ENCODE peak calls at places on chromosomes 7 and 10, in ten cellular contexts. O is IMR-90, F is upper lobe of right lung, V is GM23248, G is suprapubic skin, E is tibial nerve, J is PC-9, W is PC-3, Q is kidney, X is SJSA1. M is an unnamed sample.

GRCh38 chr10:118496525-118496924 is 98.9 kb downstream of the PRLHR start:
- DNase-seq in O (no peak), F (no peak), V (no peak), G (no peak), E (no peak), J (no peak), W (no peak), Q (no peak), X (no peak), M (no peak)

GRCh38 chr10:67878133-67878532 is 6.3 kb upstream of the SIRT1 start:
- DNase-seq in O (no peak), F (no peak), V (no peak), G (no peak), E (no peak), J (no peak), W (no peak), Q (no peak), X (no peak), M (no peak)

GRCh38 chr7:28669329-28669728 is 257.0 kb downstream of the CREB5 start:
- DNase-seq in O (no peak), F (no peak), V (no peak), G (no peak), E (no peak), J (no peak), W (no peak), Q (no peak), X (no peak), M (no peak)

GRCh38 chr7:128830231-128831177 is at the start of gene FLNC:
- DNase-seq in O (peak; percentile 71), F (peak; percentile 69), V (peak; percentile 88), G (peak; percentile 77), E (no peak), J (no peak), W (peak; percentile 44), Q (peak; percentile 86), X (peak; percentile 63), M (peak; percentile 30)

GRCh38 chr7:2823124-2823523 is 21.0 kb downstream of the GNA12 start:
- DNase-seq in O (no peak), F (no peak), V (no peak), G (no peak), E (no peak), J (no peak), W (no peak), Q (no peak), X (no peak), M (no peak)

GRCh38 chr7:107658467-107658866 is 2.2 kb upstream of the SLC26A4 start:
- DNase-seq in O (no peak), F (no peak), V (no peak), G (no peak), E (no peak), J (no peak), W (no peak), Q (no peak), X (no peak), M (no peak)

GRCh38 chr10:17669185-17669872 is 25.4 kb downstream of the STAM start:
- DNase-seq in O (no peak), F (no peak), V (no peak), G (no peak), E (no peak), J (no peak), W (no peak), Q (no peak), X (no peak), M (no peak)

GRCh38 chr10:124722812-124723783 is 21.1 kb downstream of the FAM53B start:
- DNase-seq in O (no peak), F (peak; percentile 70), V (peak; percentile 73), G (peak; percentile 70), E (no peak), J (no peak), W (no peak), Q (peak; percentile 80), X (no peak), M (peak; percentile 28)

GRCh38 chr10:72336259-72337038 is 18.3 kb downstream of the DNAJB12 start:
- DNase-seq in O (no peak), F (no peak), V (no peak), G (no peak), E (no peak), J (no peak), W (no peak), Q (peak; percentile 69), X (no peak), M (no peak)

GRCh38 chr7:129882531-129882930 is 70.2 kb downstream of the UBE2H start:
- DNase-seq in O (peak; percentile 77), F (no peak), V (peak; percentile 81), G (no peak), E (no peak), J (no peak), W (peak; percentile 36), Q (no peak), X (no peak), M (no peak)

GRCh38 chr7:129947001-129947400 is 5.8 kb downstream of the UBE2H start:
- DNase-seq in O (no peak), F (no peak), V (peak; percentile 50), G (no peak), E (no peak), J (no peak), W (no peak), Q (no peak), X (no peak), M (no peak)

GRCh38 chr7:23467731-23468720 is 2.3 kb downstream of the IGF2BP3 start:
- DNase-seq in O (peak; percentile 68), F (no peak), V (peak; percentile 79), G (no peak), E (no peak), J (peak; percentile 69), W (peak; percentile 28), Q (no peak), X (peak; percentile 44), M (no peak)

GRCh38 chr7:150451833-150452431 is 1.5 kb downstream of the GIMAP8 start:
- DNase-seq in O (no peak), F (no peak), V (no peak), G (no peak), E (no peak), J (no peak), W (no peak), Q (no peak), X (no peak), M (no peak)

GRCh38 chr10:35752469-35753450 is 110.7 kb upstream of the FZD8 start:
- DNase-seq in O (no peak), F (no peak), V (no peak), G (no peak), E (peak; percentile 59), J (no peak), W (no peak), Q (no peak), X (no peak), M (no peak)

GRCh38 chr7:92612501-92612900 is 22.3 kb upstream of the FAM133B start:
- DNase-seq in O (peak; percentile 73), F (no peak), V (peak; percentile 75), G (no peak), E (no peak), J (no peak), W (no peak), Q (no peak), X (no peak), M (no peak)

GRCh38 chr7:92613720-92614119 is 23.5 kb upstream of the FAM133B start:
- DNase-seq in O (no peak), F (no peak), V (no peak), G (no peak), E (no peak), J (no peak), W (no peak), Q (no peak), X (no peak), M (no peak)

GRCh38 chr7:92611735-92612134 is 21.5 kb upstream of the FAM133B start:
- DNase-seq in O (no peak), F (no peak), V (no peak), G (no peak), E (no peak), J (no peak), W (no peak), Q (no peak), X (no peak), M (no peak)

GRCh38 chr7:92614586-92615237 is 24.5 kb upstream of the FAM133B start:
- DNase-seq in O (peak; percentile 54), F (no peak), V (peak; percentile 48), G (no peak), E (no peak), J (no peak), W (no peak), Q (no peak), X (no peak), M (no peak)

GRCh38 chr7:92613214-92613613 is 23.0 kb upstream of the FAM133B start:
- DNase-seq in O (peak; percentile 51), F (no peak), V (peak; percentile 35), G (no peak), E (no peak), J (no peak), W (no peak), Q (no peak), X (no peak), M (no peak)
- H3K27ac ChIP-seq in O (no peak overlapping the region), F (no peak overlapping the region), V (peak overlapping the region; percentile 70), G (no peak overlapping the region), E (no peak overlapping the region), J (no peak overlapping the region), W (no peak overlapping the region), Q (no peak overlapping the region), X (no peak overlapping the region), M (no peak overlapping the region)

DNA sequence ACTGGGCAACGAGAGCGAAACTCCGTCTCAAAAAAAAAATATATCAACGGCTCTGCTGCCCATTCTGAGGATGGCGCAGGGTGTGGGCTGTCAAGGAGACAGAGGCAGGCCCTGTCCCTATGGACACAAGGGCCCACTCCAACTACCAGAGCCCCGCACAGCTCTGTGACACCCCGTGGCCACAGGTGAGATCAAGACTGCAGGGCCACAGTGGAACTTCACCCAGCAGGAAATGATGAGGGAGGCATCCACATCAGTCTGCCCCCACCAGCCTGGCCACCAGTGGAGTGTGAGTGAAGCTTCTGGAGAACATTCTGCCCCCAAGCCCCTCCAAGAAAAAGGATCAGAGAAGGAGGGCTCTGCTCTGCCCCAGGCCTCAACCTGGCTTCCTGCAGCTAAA is 136.7 kb downstream of the DLG5 start:
- DNase-seq in O (no peak), F (no peak), V (no peak), G (no peak), E (no peak), J (no peak), W (no peak), Q (no peak), X (no peak), M (no peak)
- H3K36me3 ChIP-seq in O (peaks cover 52% of the 10 kb centered on the region), F (peaks cover 27% of the 10 kb centered on the region), V (peaks cover 8% of the 10 kb centered on the region), G (peaks cover 83% of the 10 kb centered on the region), E (no peaks in the 10 kb centered on the region), J (no peaks in the 10 kb centered on the region), W (peaks cover 49% of the 10 kb centered on the region), Q (peaks cover 24% of the 10 kb centered on the region), X (peaks cover 41% of the 10 kb centered on the region), M (no peaks in the 10 kb centered on the region)

DNA sequence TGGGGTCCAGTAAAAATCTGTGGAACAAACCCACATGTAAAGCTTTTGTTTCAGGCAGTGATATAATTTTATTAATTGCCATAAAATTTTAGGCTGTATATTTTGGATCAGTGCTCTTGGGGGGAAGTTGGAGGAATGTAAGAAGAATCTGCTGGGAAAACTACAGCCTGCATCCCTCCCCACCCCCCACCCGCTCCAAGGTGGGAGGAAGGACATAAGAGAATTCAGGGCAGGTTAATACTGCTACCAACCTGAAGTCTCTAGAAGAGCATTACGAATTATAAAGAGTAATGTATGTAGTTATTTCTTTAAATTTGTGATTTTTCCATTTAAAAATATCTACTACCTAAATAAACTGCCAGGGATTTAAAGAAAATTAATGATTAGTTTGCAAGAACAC is 47.2 kb upstream of the GPR37 start:
- DNase-seq in O (no peak), F (no peak), V (no peak), G (no peak), E (no peak), J (no peak), W (no peak), Q (no peak), X (no peak), M (no peak)
- H3K27ac ChIP-seq in O (no peak overlapping the region), F (no peak overlapping the region), V (no peak overlapping the region), G (no peak overlapping the region), E (no peak overlapping the region), J (no peak overlapping the region), W (no peak overlapping the region), Q (no peak overlapping the region), X (no peak overlapping the region), M (no peak overlapping the region)

GRCh38 chr7:44630791-44631457 is 24.5 kb downstream of the OGDH start:
- DNase-seq in O (no peak), F (no peak), V (no peak), G (no peak), E (no peak), J (peak; percentile 27), W (no peak), Q (no peak), X (no peak), M (no peak)
- H3K36me3 ChIP-seq in O (peaks cover 10% of the 10 kb centered on the region), F (peaks cover 10% of the 10 kb centered on the region), V (no peaks in the 10 kb centered on the region), G (peaks cover 14% of the 10 kb centered on the region), E (no peaks in the 10 kb centered on the region), J (peaks cover 25% of the 10 kb centered on the region), W (peaks cover 6% of the 10 kb centered on the region), Q (peaks cover 16% of the 10 kb centered on the region), X (peaks cover 15% of the 10 kb centered on the region), M (no peaks in the 10 kb centered on the region)

M was measured in CD8-positive, alpha-beta T cell.